ENCODE peak calls at places on chromosomes 11 and 22, in five cellular contexts. V is activated CD8-positive, alpha-beta T cell treated with anti-CD3 and anti-CD28 coated beads, Interleukin-2, amount 10 ng/mL, durations not matched to agents 7 days and 5 days; Y is heart left ventricle; C is hypothalamus; T is fibroblast of lung. Q is an unnamed sample.

GRCh38 chr22:41417622-41418390 is 28.8 kb downstream of the TOB2 start:
- DNase-seq in T (peak), Y (peak), C (peak), V (no peak), Q (peak)

GRCh38 chr22:39343259-39344045 is 6.3 kb upstream of the SYNGR1 start:
- DNase-seq in V (peak), T (peak), Y (peak), C (peak), Q (peak)

GRCh38 chr11:25899761-25900160 is 432.2 kb upstream of the ANO3 start:
- DNase-seq in C (no peak), Y (no peak), V (no peak), T (no peak), Q (no peak)

GRCh38 chr11:32779131-32779530 is 15.3 kb downstream of the CCDC73 start:
- DNase-seq in V (no peak), T (no peak), Y (no peak), C (no peak), Q (no peak)

GRCh38 chr11:2211113-2211971 is 39.7 kb upstream of the TH start:
- DNase-seq in C (no peak), V (peak), T (no peak), Y (no peak), Q (no peak)

GRCh38 chr11:36060926-36061325 is 117.1 kb downstream of the LDLRAD3 start:
- DNase-seq in Y (no peak), C (no peak), V (no peak), T (no peak), Q (no peak)

GRCh38 chr11:73875840-73876239 is 806 bp downstream of the COA4 start:
- DNase-seq in T (no peak), V (no peak), Y (no peak), C (no peak), Q (no peak)

GRCh38 chr22:44685384-44686056 is 16.5 kb upstream of the PRR5 start:
- DNase-seq in C (no peak), T (peak), V (peak), Y (no peak), Q (no peak)

GRCh38 chr22:21641417-21641794 is 696 bp upstream of the SDF2L1 start:
- DNase-seq in C (peak), T (peak), V (no peak), Y (peak), Q (peak)

GRCh38 chr11:7246179-7246578 is 5.5 kb upstream of the SYT9 start:
- DNase-seq in T (no peak), Y (no peak), V (no peak), C (no peak), Q (no peak)

GRCh38 chr11:82683029-82683428 is 50.6 kb downstream of the FAM181B start:
- DNase-seq in Y (no peak), C (no peak), T (no peak), V (no peak), Q (no peak)

GRCh38 chr11:18145025-18145424 is 12.7 kb downstream of the MRGPRX3 start:
- DNase-seq in C (no peak), T (peak), Y (no peak), V (no peak), Q (no peak)

GRCh38 chr11:35507688-35508087 is 17.7 kb downstream of the PAMR1 start:
- DNase-seq in Y (no peak), V (no peak), C (no peak), T (no peak), Q (no peak)

GRCh38 chr11:62502030-62502730 is 44.4 kb downstream of the AHNAK start:
- DNase-seq in T (no peak), Y (no peak), C (peak), V (no peak), Q (no peak)

GRCh38 chr11:78825531-78825930 is 250.9 kb upstream of the NARS2 start:
- DNase-seq in T (no peak), Y (no peak), C (no peak), V (no peak), Q (no peak)

GRCh38 chr11:117582491-117582890 is 214.5 kb downstream of the DSCAML1 start:
- DNase-seq in V (no peak), Y (no peak), T (no peak), C (no peak), Q (no peak)

GRCh38 chr11:111696556-111696955 is 69.6 kb downstream of the PPP2R1B start:
- DNase-seq in T (peak), Y (no peak), V (no peak), C (no peak), Q (no peak)

GRCh38 chr11:7548659-7549283 is 35.0 kb downstream of the PPFIBP2 start:
- DNase-seq in Y (no peak), T (no peak), V (peak), C (no peak), Q (no peak)